ENCODE peak calls at places on chromosomes 11 and 22, in eight cellular contexts. B is stimulated activated CD4-positive, alpha-beta T cell treated with anti-CD3 and anti-CD28 coated beads, TNF-alpha, amount 100 ng/mL, for 1 hour; D is kidney tubule cell; C is NCI-H146; M is activated effector memory CD4-positive, alpha-beta T cell treated with anti-CD3 and anti-CD28 coated beads, Interleukin-2, amount 50 U/mL, for 16 hours; T is DMS153; K is activated T-cell treated with anti-CD3 and anti-CD28 coated beads for 1 hour; A is HepG2. G is an unnamed sample.

GRCh38 chr11:122923302-122923701 is 40.7 kb downstream of the JHY start:
- DNase-seq in B (no peak), D (no peak), C (no peak), M (no peak), T (no peak), K (no peak), A (no peak), G (no peak)

GRCh38 chr22:35568751-35569725 is 28.4 kb downstream of the RASD2 start:
- DNase-seq in B (no peak), D (peak), C (no peak), M (no peak), T (no peak), K (no peak), A (no peak), G (no peak)

GRCh38 chr11:73340164-73340563 is 32.1 kb downstream of the ARHGEF17 start:
- DNase-seq in B (no peak), D (peak), C (no peak), M (no peak), T (no peak), K (no peak), A (no peak), G (no peak)

GRCh38 chr11:86681039-86681745 is 8.8 kb upstream of the ME3 start:
- DNase-seq in B (no peak), D (no peak), C (no peak), M (no peak), T (no peak), K (no peak), A (no peak), G (no peak)

GRCh38 chr22:26751217-26751616 is 93.8 kb downstream of the MIAT start:
- DNase-seq in B (no peak), D (peak), C (peak), M (no peak), T (no peak), K (no peak), A (no peak), G (no peak)

GRCh38 chr11:86244063-86244521 is 461 bp upstream of the EED start:
- DNase-seq in B (peak), D (peak), C (peak), M (peak), T (peak), K (peak), A (peak), G (no peak)

GRCh38 chr11:70498171-70498571 is 99.8 kb downstream of the CTTN start:
- DNase-seq in B (no peak), D (no peak), C (no peak), M (no peak), T (no peak), K (no peak), A (no peak), G (no peak)

GRCh38 chr11:9806946-9807687 is 143.2 kb downstream of the SWAP70 start:
- DNase-seq in B (no peak), D (no peak), C (no peak), M (no peak), T (no peak), K (no peak), A (no peak), G (no peak)

GRCh38 chr22:37173709-37174108 is 14.3 kb downstream of the C1QTNF6 start:
- DNase-seq in B (no peak), D (no peak), C (no peak), M (no peak), T (no peak), K (no peak), A (no peak), G (no peak)

GRCh38 chr22:32994046-32994827 is 63.9 kb downstream of the SYN3 start:
- DNase-seq in B (no peak), D (no peak), C (no peak), M (no peak), T (no peak), K (no peak), A (no peak), G (no peak)

GRCh38 chr11:68956142-68956541 is 24.6 kb downstream of the MRGPRD start:
- DNase-seq in B (no peak), D (no peak), C (no peak), M (no peak), T (no peak), K (no peak), A (no peak), G (peak)

GRCh38 chr11:61347916-61348461 is 13.7 kb downstream of the CYB561A3 start:
- DNase-seq in B (no peak), D (no peak), C (no peak), M (no peak), T (no peak), K (no peak), A (no peak), G (no peak)

GRCh38 chr11:78630561-78631303 is 56.1 kb upstream of the NARS2 start:
- DNase-seq in B (no peak), D (no peak), C (no peak), M (no peak), T (no peak), K (no peak), A (no peak), G (no peak)

GRCh38 chr11:76209956-76210885 is 3.9 kb upstream of the WNT11 start:
- DNase-seq in B (no peak), D (peak), C (peak), M (peak), T (peak), K (no peak), A (no peak), G (no peak)

GRCh38 chr11:67295846-67296245 is 6.7 kb downstream of the ANKRD13D start:
- DNase-seq in B (no peak), D (no peak), C (no peak), M (no peak), T (no peak), K (no peak), A (no peak), G (no peak)